ENCODE peak calls at places on chromosomes 5 and 9, in eight cellular contexts. A, C, H, G, Q, V, J and Z are unnamed samples.

GRCh38 chr5:37133939-37134338 is 115.2 kb downstream of the CPLANE1 start:
- DNase-seq in A (peak; percentile 77), C (no peak), H (no peak), G (no peak), Q (no peak), V (no peak), J (no peak), Z (peak; percentile 51)

GRCh38 chr9:37197158-37198033 is 77.0 kb downstream of the ZCCHC7 start:
- DNase-seq in A (peak; percentile 57), C (no peak), H (no peak), G (peak; percentile 93), Q (no peak), V (no peak), J (no peak), Z (no peak)

GRCh38 chr9:21974230-21974541 is 20.0 kb downstream of the CDKN2A start:
- DNase-seq in A (no peak), C (no peak), H (no peak), G (no peak), Q (no peak), V (no peak), J (no peak), Z (peak; percentile 27)

GRCh38 chr9:37215456-37216229 is 95.3 kb downstream of the ZCCHC7 start:
- DNase-seq in A (peak; percentile 28), C (no peak), H (no peak), G (no peak), Q (no peak), V (no peak), J (no peak), Z (no peak)

GRCh38 chr9:117354252-117354847 is 60.5 kb downstream of the ASTN2 start:
- DNase-seq in A (no peak), C (no peak), H (no peak), G (no peak), Q (no peak), V (no peak), J (no peak), Z (no peak)

GRCh38 chr9:113488490-113488889 is 25.0 kb downstream of the RGS3 start:
- DNase-seq in A (no peak), C (peak; percentile 86), H (peak; percentile 33), G (no peak), Q (peak; percentile 69), V (no peak), J (peak; percentile 74), Z (no peak)

GRCh38 chr5:135501965-135502364 is 33.8 kb downstream of the NEUROG1 start:
- DNase-seq in A (no peak), C (no peak), H (no peak), G (no peak), Q (no peak), V (no peak), J (no peak), Z (no peak)

GRCh38 chr5:127844631-127845030 is 141.4 kb downstream of the CCDC192 start:
- DNase-seq in A (peak; percentile 41), C (no peak), H (peak; percentile 60), G (no peak), Q (peak; percentile 64), V (no peak), J (peak; percentile 81), Z (peak; percentile 28)

GRCh38 chr9:105026451-105026850 is 98.5 kb upstream of the ABCA1 start:
- DNase-seq in A (peak; percentile 65), C (no peak), H (no peak), G (peak; percentile 76), Q (no peak), V (no peak), J (no peak), Z (peak; percentile 57)

GRCh38 chr9:70021026-70021571 is 22.5 kb upstream of the MAMDC2 start:
- DNase-seq in A (peak; percentile 79), C (no peak), H (peak; percentile 31), G (no peak), Q (no peak), V (no peak), J (no peak), Z (peak; percentile 94)

GRCh38 chr5:22058620-22059019 is 794.5 kb downstream of the CDH12 start:
- DNase-seq in A (no peak), C (no peak), H (no peak), G (no peak), Q (no peak), V (no peak), J (no peak), Z (no peak)

GRCh38 chr9:32742296-32742695 is 41.0 kb upstream of the TMEM215 start:
- DNase-seq in A (no peak), C (no peak), H (no peak), G (no peak), Q (no peak), V (no peak), J (no peak), Z (peak; percentile 15)

GRCh38 chr9:127140842-127141675 is 18.6 kb upstream of the ANGPTL2 start:
- DNase-seq in A (no peak), C (peak; percentile 72), H (no peak), G (no peak), Q (no peak), V (peak; percentile 14), J (no peak), Z (no peak)

GRCh38 chr5:24644757-24645156 is at the start of gene CDH10:
- DNase-seq in A (peak; percentile 12), C (no peak), H (no peak), G (no peak), Q (no peak), V (no peak), J (peak; percentile 19), Z (peak; percentile 54)

GRCh38 chr5:108726446-108727091 is 21.1 kb upstream of the FER start:
- DNase-seq in A (no peak), C (no peak), H (no peak), G (peak; percentile 16), Q (no peak), V (no peak), J (no peak), Z (no peak)
- H3K4me3 ChIP-seq in A (no peak overlapping the region), C (peak overlapping the region; percentile 91), H (no peak overlapping the region), G (peak overlapping the region; percentile 74), Q (no peak overlapping the region), V (no peak overlapping the region), J (no peak overlapping the region), Z (no peak overlapping the region)

GRCh38 chr5:170327802-170328201 is 30.2 kb upstream of the LCP2 start:
- DNase-seq in A (no peak), C (peak; percentile 40), H (no peak), G (peak; percentile 59), Q (no peak), V (no peak), J (no peak), Z (no peak)

GRCh38 chr5:170332058-170332457 is 34.5 kb upstream of the LCP2 start:
- DNase-seq in A (no peak), C (no peak), H (no peak), G (no peak), Q (no peak), V (no peak), J (no peak), Z (no peak)

GRCh38 chr5:170327168-170327567 is 29.6 kb upstream of the LCP2 start:
- DNase-seq in A (no peak), C (no peak), H (no peak), G (peak; percentile 82), Q (no peak), V (no peak), J (no peak), Z (no peak)

GRCh38 chr5:170330568-170331054 is 33.0 kb upstream of the LCP2 start:
- DNase-seq in A (no peak), C (peak; percentile 69), H (no peak), G (peak; percentile 81), Q (no peak), V (no peak), J (no peak), Z (no peak)

GRCh38 chr5:170329524-170329923 is 31.9 kb upstream of the LCP2 start:
- DNase-seq in A (no peak), C (no peak), H (no peak), G (no peak), Q (no peak), V (no peak), J (no peak), Z (no peak)
- TF ChIP-seq CTCF in A (no peak), C (no peak), H (no peak), G (no peak), Q (no peak), V (no peak), J (no peak), Z (no peak)

DNA sequence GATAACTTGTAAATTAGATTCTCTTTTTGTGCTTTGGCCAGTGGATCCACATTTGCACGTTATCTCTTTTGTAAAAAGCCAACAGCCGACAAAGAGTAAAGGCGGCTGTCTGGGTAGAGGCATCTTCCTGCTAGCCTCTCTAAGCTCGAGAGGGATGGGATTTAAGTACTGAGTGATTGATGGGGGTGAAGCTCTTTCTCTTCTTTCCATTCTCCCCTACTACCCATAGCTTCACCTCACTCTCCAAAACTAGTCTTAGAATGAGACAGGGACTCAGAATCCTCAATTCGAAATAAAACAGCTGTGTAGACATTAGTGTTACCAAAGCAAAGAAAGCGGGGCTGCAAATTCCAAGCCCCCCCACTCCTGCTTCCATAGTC is 3.5 kb downstream of the PBX3 start:
- DNase-seq in A (no peak), C (no peak), H (no peak), G (no peak), Q (no peak), V (no peak), J (no peak), Z (no peak)
- H3K4me3 ChIP-seq in A (no peak overlapping the region), C (peak overlapping the region; percentile 26), H (no peak overlapping the region), G (no peak overlapping the region), Q (peak overlapping the region; percentile 88), V (no peak overlapping the region), J (peak overlapping the region; percentile 7), Z (peak overlapping the region; percentile 33)

GRCh38 chr9:90340421-90340820 is 302.2 kb downstream of the DIRAS2 start:
- DNase-seq in A (peak; percentile 85), C (no peak), H (no peak), G (no peak), Q (no peak), V (no peak), J (no peak), Z (peak; percentile 68)

GRCh38 chr9:90344013-90344412 is 298.6 kb downstream of the DIRAS2 start:
- DNase-seq in A (peak; percentile 34), C (no peak), H (no peak), G (no peak), Q (no peak), V (no peak), J (no peak), Z (peak; percentile 46)

GRCh38 chr9:90342607-90343006 is 300.0 kb downstream of the DIRAS2 start:
- DNase-seq in A (no peak), C (no peak), H (no peak), G (no peak), Q (no peak), V (no peak), J (no peak), Z (no peak)

GRCh38 chr9:90343360-90343759 is 299.3 kb downstream of the DIRAS2 start:
- DNase-seq in A (peak; percentile 19), C (no peak), H (no peak), G (peak; percentile 2), Q (no peak), V (no peak), J (no peak), Z (peak; percentile 8)
- TF ChIP-seq CTCF in A (no peak), C (no peak), H (no peak), G (no peak), Q (no peak), V (no peak), J (no peak), Z (no peak)

GRCh38 chr9:71147368-71147767 is 25.9 kb upstream of the TRPM3 start:
- DNase-seq in A (peak; percentile 5), C (no peak), H (no peak), G (no peak), Q (no peak), V (no peak), J (no peak), Z (no peak)
- H3K4me3 ChIP-seq in A (no peak overlapping the region), C (no peak overlapping the region), H (no peak overlapping the region), G (no peak overlapping the region), Q (no peak overlapping the region), V (no peak overlapping the region), J (no peak overlapping the region), Z (no peak overlapping the region)